ENCODE peak calls at places on chromosomes 2 and 18, in eight cellular contexts. H is caudate nucleus, F is aorta, I is brain microvascular endothelial cell, G is left ventricle myocardium inferior, T is A549, Y is sigmoid colon, S is SJSA1. E is an unnamed sample.
A peak's percentile ranks its signal among the peaks of the same experiment; 100 is the strongest.

GRCh38 chr2:5482929-5483331 is 209.3 kb upstream of the SOX11 start:
- DNase-seq in H (no peak), F (no peak), I (peak; percentile 12), G (no peak), T (no peak), Y (no peak), S (no peak), E (no peak)

GRCh38 chr2:181806039-181806392 is 85.5 kb upstream of the ITPRID2 start:
- DNase-seq in H (no peak), F (no peak), I (no peak), G (no peak), T (no peak), Y (no peak), S (no peak), E (no peak)

GRCh38 chr2:17635007-17635406 is 94.5 kb downstream of the VSNL1 start:
- DNase-seq in H (no peak), F (no peak), I (no peak), G (no peak), T (no peak), Y (no peak), S (no peak), E (no peak)

GRCh38 chr2:164802095-164802744 is 39.4 kb downstream of the COBLL1 start:
- DNase-seq in H (no peak), F (no peak), I (no peak), G (no peak), T (no peak), Y (no peak), S (no peak), E (no peak)

GRCh38 chr2:226873051-226873620 is 37.3 kb downstream of the RHBDD1 start:
- DNase-seq in H (no peak), F (no peak), I (peak; percentile 31), G (no peak), T (no peak), Y (no peak), S (peak; percentile 22), E (no peak)

GRCh38 chr2:237697586-237698337 is 70.4 kb downstream of the LRRFIP1 start:
- DNase-seq in H (no peak), F (no peak), I (no peak), G (no peak), T (no peak), Y (no peak), S (no peak), E (no peak)

GRCh38 chr2:201644001-201644400 is 698 bp upstream of the TMEM237 start:
- DNase-seq in H (no peak), F (no peak), I (no peak), G (no peak), T (no peak), Y (peak; percentile 83), S (peak; percentile 16), E (no peak)

GRCh38 chr2:201949036-201950012 is 84.3 kb upstream of the FZD7 start:
- DNase-seq in H (no peak), F (no peak), I (no peak), G (no peak), T (no peak), Y (no peak), S (no peak), E (no peak)

GRCh38 chr2:128327180-128327964 is 8.7 kb upstream of the HS6ST1 start:
- DNase-seq in H (no peak), F (no peak), I (no peak), G (no peak), T (no peak), Y (no peak), S (no peak), E (no peak)

DNA sequence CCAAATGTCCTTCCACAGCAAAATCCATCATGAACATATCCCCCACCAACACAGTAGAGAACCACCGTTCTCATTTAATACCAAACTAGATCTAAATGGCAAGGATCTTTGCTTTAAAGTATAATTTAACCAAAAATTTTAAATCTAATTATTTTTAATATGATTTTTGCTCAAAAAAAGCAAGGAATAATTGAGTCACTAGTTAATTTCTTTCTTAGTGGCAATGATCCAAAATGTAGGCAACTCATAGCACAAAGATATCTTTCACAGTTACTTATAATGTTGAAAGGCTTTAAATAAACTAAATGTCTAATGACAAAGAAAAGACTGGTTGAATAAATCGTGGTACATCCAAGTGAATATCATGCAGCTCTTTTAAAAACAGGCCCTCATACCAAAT is 20.4 kb downstream of the PTPN2 start:
- DNase-seq in H (no peak), F (no peak), I (no peak), G (no peak), T (no peak), Y (no peak), S (no peak), E (no peak)
- H3K27ac ChIP-seq in H (no peak overlapping the region), F (no peak overlapping the region), I (no peak overlapping the region), G (no peak overlapping the region), T (no peak overlapping the region), Y (no peak overlapping the region), S (no peak overlapping the region), E (peak overlapping the region; percentile 88)

DNA sequence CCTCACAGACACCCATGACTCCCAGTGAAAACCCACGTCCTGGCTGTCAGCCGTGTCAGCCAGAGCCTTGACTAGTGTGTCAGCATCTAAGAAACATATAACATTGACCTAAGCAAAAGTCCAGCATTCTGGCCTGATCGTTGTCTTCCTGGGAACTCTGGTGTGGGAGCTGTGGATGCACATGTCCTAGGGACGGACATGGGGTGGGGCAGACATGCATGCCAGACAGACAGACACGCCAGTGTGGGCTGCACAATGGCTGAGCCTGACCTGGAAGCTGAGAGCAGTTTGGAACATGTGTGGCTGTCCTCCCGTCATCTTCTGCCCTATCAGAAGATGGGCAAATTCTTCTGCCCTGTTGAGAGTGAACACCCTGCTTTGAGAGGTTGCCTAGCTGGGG is 245.5 kb downstream of the FAM210A start:
- DNase-seq in H (no peak), F (no peak), I (no peak), G (no peak), T (no peak), Y (no peak), S (no peak), E (no peak)
- H3K27ac ChIP-seq in H (no peak overlapping the region), F (no peak overlapping the region), I (no peak overlapping the region), G (no peak overlapping the region), T (no peak overlapping the region), Y (no peak overlapping the region), S (no peak overlapping the region), E (no peak overlapping the region)

DNA sequence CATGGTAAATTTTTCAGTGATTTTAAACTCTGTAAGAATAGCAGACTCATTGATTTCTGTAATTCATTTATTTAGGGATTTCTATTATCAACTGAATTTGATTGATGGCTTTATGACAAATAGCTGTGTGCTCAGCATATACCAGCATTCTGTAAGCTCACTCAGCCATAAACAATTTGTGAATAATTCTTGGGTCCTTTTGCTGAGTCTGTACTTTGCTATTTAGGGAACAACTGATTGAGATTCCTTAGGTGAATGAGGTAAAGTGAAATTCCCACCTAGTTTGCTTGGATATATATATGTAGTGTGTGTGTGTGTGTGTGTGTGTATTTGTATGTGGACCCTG is 76.7 kb upstream of the CAVIN2 start:
- DNase-seq in H (no peak), F (no peak), I (no peak), G (no peak), T (no peak), Y (no peak), S (no peak), E (no peak)
- H3K27ac ChIP-seq in H (no peak overlapping the region), F (no peak overlapping the region), I (no peak overlapping the region), G (no peak overlapping the region), T (no peak overlapping the region), Y (no peak overlapping the region), S (no peak overlapping the region), E (no peak overlapping the region)

GRCh38 chr2:25375371-25375988 is 33.8 kb upstream of the DNMT3A start:
- DNase-seq in H (no peak), F (peak; percentile 61), I (no peak), G (no peak), T (no peak), Y (peak; percentile 59), S (no peak), E (no peak)
- H3K27ac ChIP-seq in H (no peak overlapping the region), F (no peak overlapping the region), I (no peak overlapping the region), G (no peak overlapping the region), T (no peak overlapping the region), Y (no peak overlapping the region), S (no peak overlapping the region), E (no peak overlapping the region)

GRCh38 chr2:217920879-217921603 is 81.8 kb downstream of the TNS1 start:
- DNase-seq in H (no peak), F (peak; percentile 87), I (no peak), G (peak; percentile 68), T (no peak), Y (peak; percentile 91), S (no peak), E (no peak)
- H3K27ac ChIP-seq in H (peak overlapping the region; percentile 86), F (peak overlapping the region; percentile 95), I (no peak overlapping the region), G (peak overlapping the region; percentile 95), T (peak overlapping the region; percentile 61), Y (peak overlapping the region; percentile 98), S (peak overlapping the region; percentile 6), E (no peak overlapping the region)

DNA sequence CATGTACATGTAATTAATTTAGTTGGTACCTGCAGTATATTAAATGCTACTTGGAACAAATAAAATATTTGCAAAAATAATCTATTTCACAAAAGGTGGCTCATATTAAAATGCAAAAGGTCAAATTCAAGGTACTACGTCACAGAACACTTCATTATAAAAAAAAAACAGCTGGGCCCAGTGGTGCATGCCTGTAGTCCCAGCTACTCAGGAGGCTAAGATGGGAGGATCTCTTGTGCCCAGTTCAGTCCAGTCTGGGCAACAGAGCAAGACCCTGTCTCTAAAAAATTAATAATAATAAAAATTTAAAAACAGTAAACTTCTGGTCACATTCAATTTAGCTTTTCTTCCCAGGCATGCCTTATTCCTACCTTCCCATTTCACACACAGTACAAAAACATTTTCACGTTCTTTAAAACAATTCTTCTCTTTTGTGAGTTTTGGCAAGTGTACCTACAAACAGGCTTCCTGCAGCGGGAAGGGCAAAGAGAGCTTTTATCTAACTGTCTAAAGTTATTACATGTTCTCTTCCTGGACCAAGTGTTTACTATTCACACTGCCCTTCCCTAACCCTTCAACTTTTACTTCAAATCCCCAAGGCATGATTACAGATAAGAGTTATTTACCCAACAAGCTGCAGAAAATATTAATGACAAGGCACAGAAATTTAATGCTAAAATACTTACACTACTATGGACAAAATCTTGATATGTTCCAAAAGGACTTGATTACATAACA is 10.7 kb downstream of the BAZ2B start:
- DNase-seq in H (no peak), F (no peak), I (no peak), G (no peak), T (no peak), Y (no peak), S (no peak), E (no peak)
- H3K27ac ChIP-seq in H (no peak overlapping the region), F (no peak overlapping the region), I (no peak overlapping the region), G (peak overlapping the region; percentile 98), T (peak overlapping the region; percentile 31), Y (peak overlapping the region; percentile 20), S (no peak overlapping the region), E (no peak overlapping the region)